ENCODE peak calls at places on chromosomes 6 and 20, in eight cellular contexts. U is left cardiac atrium, H is ELR, X is NAMALWA, Q is lower lobe of right lung, Y is activated T-cell treated with anti-CD3 and anti-CD28 coated beads for 1 hour, C is tibial artery, P is ovary. V is an unnamed sample.

GRCh38 chr20:17645546-17646208 is 36.4 kb downstream of the RRBP1 start:
- DNase-seq in U (peak), H (no peak), X (no peak), Q (peak), Y (no peak), C (no peak), P (peak), V (peak)

GRCh38 chr6:11804135-11804534 is 25.5 kb upstream of the ADTRP start:
- DNase-seq in U (no peak), H (no peak), X (no peak), Q (no peak), Y (no peak), C (no peak), P (no peak), V (no peak)

GRCh38 chr6:146997062-146997461 is 207.2 kb upstream of the STXBP5 start:
- DNase-seq in U (no peak), H (peak), X (no peak), Q (no peak), Y (no peak), C (no peak), P (no peak), V (no peak)

GRCh38 chr6:133613231-133613630 is 275.7 kb upstream of the TCF21 start:
- DNase-seq in U (no peak), H (no peak), X (no peak), Q (no peak), Y (no peak), C (no peak), P (no peak), V (no peak)

GRCh38 chr6:158686791-158687381 is 37.0 kb downstream of the SYTL3 start:
- DNase-seq in U (no peak), H (no peak), X (no peak), Q (no peak), Y (peak), C (peak), P (no peak), V (no peak)

GRCh38 chr6:6993503-6994237 is 114.1 kb upstream of the RREB1 start:
- DNase-seq in U (no peak), H (no peak), X (no peak), Q (no peak), Y (no peak), C (no peak), P (no peak), V (no peak)

GRCh38 chr6:168901076-168901475 is 352.6 kb downstream of the THBS2 start:
- DNase-seq in U (no peak), H (no peak), X (no peak), Q (no peak), Y (no peak), C (no peak), P (no peak), V (no peak)

GRCh38 chr6:113104546-113105325 is 752.4 kb upstream of the MARCKS start:
- DNase-seq in U (no peak), H (no peak), X (no peak), Q (no peak), Y (no peak), C (no peak), P (no peak), V (no peak)

GRCh38 chr6:88072462-88072861 is 24.8 kb downstream of the SPACA1 start:
- DNase-seq in U (no peak), H (no peak), X (no peak), Q (no peak), Y (no peak), C (no peak), P (no peak), V (no peak)

GRCh38 chr6:144886682-144887081 is 601.5 kb downstream of the UTRN start:
- DNase-seq in U (no peak), H (no peak), X (no peak), Q (no peak), Y (no peak), C (no peak), P (no peak), V (no peak)

GRCh38 chr6:71412559-71412958 is 123.9 kb downstream of the OGFRL1 start:
- DNase-seq in U (no peak), H (no peak), X (no peak), Q (no peak), Y (no peak), C (no peak), P (no peak), V (no peak)

GRCh38 chr6:13117561-13117960 is 210.8 kb downstream of the TBC1D7 start:
- DNase-seq in U (no peak), H (no peak), X (no peak), Q (no peak), Y (no peak), C (no peak), P (no peak), V (no peak)

GRCh38 chr20:62177307-62177706 is 5.5 kb upstream of the MTG2 start:
- DNase-seq in U (no peak), H (no peak), X (no peak), Q (no peak), Y (no peak), C (no peak), P (no peak), V (no peak)

GRCh38 chr20:9699181-9699580 is 139.7 kb downstream of the PAK5 start:
- DNase-seq in U (no peak), H (peak), X (no peak), Q (no peak), Y (no peak), C (no peak), P (no peak), V (no peak)

GRCh38 chr6:108903796-108904195 is 55.6 kb downstream of the ARMC2 start:
- DNase-seq in U (no peak), H (no peak), X (no peak), Q (no peak), Y (no peak), C (no peak), P (no peak), V (no peak)

GRCh38 chr6:91087864-91088263 is 501.0 kb upstream of the MAP3K7 start:
- DNase-seq in U (no peak), H (no peak), X (no peak), Q (no peak), Y (no peak), C (no peak), P (no peak), V (no peak)